ENCODE peak calls at places on chromosomes 1 and 21, in ten cellular contexts. One of them, this sample, is unnamed.

GRCh38 chr1:83919872-83920271 is 79.1 kb downstream of the TTLL7 start:
- DNase-seq in transverse colon: no peak
- DNase-seq in right lobe of liver: no peak
- DNase-seq in PC-3: no peak
- DNase-seq in Peyer's patch: no peak
- DNase-seq in HCT116: no peak
- DNase-seq in CD8-positive, alpha-beta T cell: no peak
- DNase-seq in CD4-positive, CD25-positive, alpha-beta regulatory T cell: no peak
- DNase-seq in stomach: no peak
- DNase-seq in tibial artery: no peak
- DNase-seq in this sample: no peak

GRCh38 chr1:29420196-29420595 is 183.9 kb downstream of the PTPRU start:
- DNase-seq in stomach: no peak
- DNase-seq in right lobe of liver: no peak
- DNase-seq in HCT116: no peak
- DNase-seq in CD8-positive, alpha-beta T cell: no peak
- DNase-seq in Peyer's patch: no peak
- DNase-seq in CD4-positive, CD25-positive, alpha-beta regulatory T cell: no peak
- DNase-seq in transverse colon: no peak
- DNase-seq in tibial artery: no peak
- DNase-seq in PC-3: no peak
- DNase-seq in this sample: no peak

GRCh38 chr1:230171337-230172015 is 104.4 kb downstream of the GALNT2 start:
- DNase-seq in stomach: peak; percentile 14
- DNase-seq in CD4-positive, CD25-positive, alpha-beta regulatory T cell: no peak
- DNase-seq in CD8-positive, alpha-beta T cell: no peak
- DNase-seq in tibial artery: no peak
- DNase-seq in right lobe of liver: no peak
- DNase-seq in PC-3: peak; percentile 75
- DNase-seq in Peyer's patch: no peak
- DNase-seq in transverse colon: no peak
- DNase-seq in HCT116: no peak
- DNase-seq in this sample: no peak

GRCh38 chr21:20661745-20662470 is 336.3 kb upstream of the NCAM2 start:
- DNase-seq in CD8-positive, alpha-beta T cell: no peak
- DNase-seq in CD4-positive, CD25-positive, alpha-beta regulatory T cell: no peak
- DNase-seq in stomach: no peak
- DNase-seq in Peyer's patch: no peak
- DNase-seq in right lobe of liver: no peak
- DNase-seq in PC-3: no peak
- DNase-seq in tibial artery: no peak
- DNase-seq in HCT116: no peak
- DNase-seq in transverse colon: no peak
- DNase-seq in this sample: no peak

GRCh38 chr1:2175055-2175414 is 19.5 kb downstream of the FAAP20 start:
- DNase-seq in tibial artery: no peak
- DNase-seq in CD4-positive, CD25-positive, alpha-beta regulatory T cell: no peak
- DNase-seq in transverse colon: no peak
- DNase-seq in right lobe of liver: no peak
- DNase-seq in stomach: no peak
- DNase-seq in HCT116: no peak
- DNase-seq in Peyer's patch: no peak
- DNase-seq in CD8-positive, alpha-beta T cell: no peak
- DNase-seq in PC-3: no peak
- DNase-seq in this sample: peak; percentile 57

GRCh38 chr1:17909634-17910033 is 154.5 kb downstream of the ACTL8 start:
- DNase-seq in CD4-positive, CD25-positive, alpha-beta regulatory T cell: no peak
- DNase-seq in HCT116: no peak
- DNase-seq in right lobe of liver: no peak
- DNase-seq in CD8-positive, alpha-beta T cell: no peak
- DNase-seq in Peyer's patch: no peak
- DNase-seq in PC-3: peak; percentile 41
- DNase-seq in tibial artery: peak; percentile 44
- DNase-seq in transverse colon: no peak
- DNase-seq in stomach: no peak
- DNase-seq in this sample: no peak

GRCh38 chr1:34057751-34058150 is 107.3 kb downstream of the CSMD2 start:
- DNase-seq in transverse colon: no peak
- DNase-seq in PC-3: no peak
- DNase-seq in tibial artery: no peak
- DNase-seq in Peyer's patch: no peak
- DNase-seq in HCT116: no peak
- DNase-seq in CD4-positive, CD25-positive, alpha-beta regulatory T cell: no peak
- DNase-seq in CD8-positive, alpha-beta T cell: no peak
- DNase-seq in stomach: no peak
- DNase-seq in right lobe of liver: no peak
- DNase-seq in this sample: no peak

GRCh38 chr1:183291802-183292515 is 105.9 kb downstream of the LAMC2 start:
- DNase-seq in CD8-positive, alpha-beta T cell: no peak
- DNase-seq in tibial artery: no peak
- DNase-seq in transverse colon: no peak
- DNase-seq in HCT116: no peak
- DNase-seq in stomach: no peak
- DNase-seq in right lobe of liver: no peak
- DNase-seq in Peyer's patch: no peak
- DNase-seq in PC-3: no peak
- DNase-seq in CD4-positive, CD25-positive, alpha-beta regulatory T cell: no peak
- DNase-seq in this sample: peak; percentile 86

GRCh38 chr1:30024411-30025195 is 698.8 kb downstream of the MATN1 start:
- DNase-seq in right lobe of liver: no peak
- DNase-seq in transverse colon: no peak
- DNase-seq in Peyer's patch: no peak
- DNase-seq in PC-3: no peak
- DNase-seq in tibial artery: peak; percentile 47
- DNase-seq in CD4-positive, CD25-positive, alpha-beta regulatory T cell: no peak
- DNase-seq in HCT116: no peak
- DNase-seq in stomach: no peak
- DNase-seq in CD8-positive, alpha-beta T cell: no peak
- DNase-seq in this sample: no peak

GRCh38 chr1:110280804-110281203 is 58.4 kb upstream of the RBM15 start:
- DNase-seq in right lobe of liver: no peak
- DNase-seq in CD4-positive, CD25-positive, alpha-beta regulatory T cell: no peak
- DNase-seq in Peyer's patch: no peak
- DNase-seq in transverse colon: no peak
- DNase-seq in stomach: no peak
- DNase-seq in PC-3: no peak
- DNase-seq in HCT116: no peak
- DNase-seq in tibial artery: no peak
- DNase-seq in CD8-positive, alpha-beta T cell: no peak
- DNase-seq in this sample: no peak

GRCh38 chr21:19731251-19731650 is 1267.0 kb upstream of the NCAM2 start:
- DNase-seq in PC-3: no peak
- DNase-seq in Peyer's patch: no peak
- DNase-seq in tibial artery: no peak
- DNase-seq in HCT116: no peak
- DNase-seq in CD4-positive, CD25-positive, alpha-beta regulatory T cell: no peak
- DNase-seq in CD8-positive, alpha-beta T cell: no peak
- DNase-seq in stomach: no peak
- DNase-seq in right lobe of liver: no peak
- DNase-seq in transverse colon: no peak
- DNase-seq in this sample: no peak

GRCh38 chr1:181033799-181034391 is at the start of gene MR1:
- DNase-seq in HCT116: peak; percentile 81
- DNase-seq in CD8-positive, alpha-beta T cell: peak; percentile 57
- DNase-seq in PC-3: peak; percentile 81
- DNase-seq in right lobe of liver: peak; percentile 48
- DNase-seq in tibial artery: no peak
- DNase-seq in CD4-positive, CD25-positive, alpha-beta regulatory T cell: peak; percentile 90
- DNase-seq in transverse colon: no peak
- DNase-seq in Peyer's patch: peak; percentile 52
- DNase-seq in stomach: no peak
- DNase-seq in this sample: no peak

DNA sequence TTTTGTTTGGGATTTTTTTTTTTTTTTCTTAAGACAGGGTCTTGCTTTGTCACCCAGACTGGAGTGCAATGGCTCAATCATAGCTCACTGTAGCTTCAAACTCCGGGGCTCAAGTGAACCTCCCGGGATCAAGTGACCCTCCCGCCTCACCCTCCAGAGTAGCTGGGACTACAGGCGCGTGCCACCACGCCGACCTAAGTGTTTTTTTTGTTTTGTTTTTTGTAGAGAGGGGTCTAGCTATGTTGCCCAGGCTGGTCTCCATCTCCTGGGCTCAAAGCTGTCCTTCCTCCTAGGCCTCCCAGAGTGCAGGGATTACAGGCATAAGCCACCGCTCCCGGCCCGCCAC is 776 bp downstream of the HLCS start:
- DNase-seq in CD4-positive, CD25-positive, alpha-beta regulatory T cell: no peak
- DNase-seq in stomach: no peak
- DNase-seq in PC-3: no peak
- DNase-seq in Peyer's patch: no peak
- DNase-seq in HCT116: no peak
- DNase-seq in tibial artery: no peak
- DNase-seq in transverse colon: no peak
- DNase-seq in CD8-positive, alpha-beta T cell: no peak
- DNase-seq in right lobe of liver: no peak
- DNase-seq in this sample: no peak
- H3K27ac ChIP-seq in CD4-positive, CD25-positive, alpha-beta regulatory T cell: peak overlapping the region; percentile 63
- H3K27ac ChIP-seq in stomach: peak overlapping the region; percentile 93
- H3K27ac ChIP-seq in PC-3: peak overlapping the region; percentile 71
- H3K27ac ChIP-seq in Peyer's patch: peak overlapping the region; percentile 95
- H3K27ac ChIP-seq in HCT116: peak overlapping the region; percentile 90
- H3K27ac ChIP-seq in tibial artery: peak overlapping the region; percentile 91
- H3K27ac ChIP-seq in transverse colon: peak overlapping the region; percentile 84
- H3K27ac ChIP-seq in CD8-positive, alpha-beta T cell: peak overlapping the region; percentile 63
- H3K27ac ChIP-seq in right lobe of liver: peak overlapping the region; percentile 57
- H3K27ac ChIP-seq in this sample: peak overlapping the region; percentile 5

GRCh38 chr1:13732971-13733667 is 33.1 kb downstream of the PRDM2 start:
- DNase-seq in Peyer's patch: peak; percentile 55
- DNase-seq in stomach: no peak
- DNase-seq in transverse colon: no peak
- DNase-seq in HCT116: no peak
- DNase-seq in PC-3: no peak
- DNase-seq in CD8-positive, alpha-beta T cell: peak; percentile 60
- DNase-seq in tibial artery: no peak
- DNase-seq in CD4-positive, CD25-positive, alpha-beta regulatory T cell: peak; percentile 52
- DNase-seq in right lobe of liver: no peak
- DNase-seq in this sample: no peak

GRCh38 chr1:13730301-13730700 is 30.3 kb downstream of the PRDM2 start:
- DNase-seq in tibial artery: no peak
- DNase-seq in CD4-positive, CD25-positive, alpha-beta regulatory T cell: no peak
- DNase-seq in PC-3: no peak
- DNase-seq in HCT116: no peak
- DNase-seq in right lobe of liver: no peak
- DNase-seq in CD8-positive, alpha-beta T cell: no peak
- DNase-seq in stomach: no peak
- DNase-seq in Peyer's patch: no peak
- DNase-seq in transverse colon: no peak
- DNase-seq in this sample: no peak

GRCh38 chr1:13730751-13731482 is 30.9 kb downstream of the PRDM2 start:
- DNase-seq in HCT116: no peak
- DNase-seq in transverse colon: peak; percentile 74
- DNase-seq in Peyer's patch: peak; percentile 95
- DNase-seq in tibial artery: no peak
- DNase-seq in CD8-positive, alpha-beta T cell: peak; percentile 85
- DNase-seq in CD4-positive, CD25-positive, alpha-beta regulatory T cell: peak; percentile 91
- DNase-seq in PC-3: no peak
- DNase-seq in right lobe of liver: no peak
- DNase-seq in stomach: peak; percentile 50
- DNase-seq in this sample: no peak

GRCh38 chr1:13733705-13734104 is 33.7 kb downstream of the PRDM2 start:
- DNase-seq in transverse colon: no peak
- DNase-seq in HCT116: no peak
- DNase-seq in Peyer's patch: no peak
- DNase-seq in tibial artery: no peak
- DNase-seq in right lobe of liver: no peak
- DNase-seq in PC-3: no peak
- DNase-seq in CD8-positive, alpha-beta T cell: no peak
- DNase-seq in stomach: no peak
- DNase-seq in CD4-positive, CD25-positive, alpha-beta regulatory T cell: no peak
- DNase-seq in this sample: no peak

DNA sequence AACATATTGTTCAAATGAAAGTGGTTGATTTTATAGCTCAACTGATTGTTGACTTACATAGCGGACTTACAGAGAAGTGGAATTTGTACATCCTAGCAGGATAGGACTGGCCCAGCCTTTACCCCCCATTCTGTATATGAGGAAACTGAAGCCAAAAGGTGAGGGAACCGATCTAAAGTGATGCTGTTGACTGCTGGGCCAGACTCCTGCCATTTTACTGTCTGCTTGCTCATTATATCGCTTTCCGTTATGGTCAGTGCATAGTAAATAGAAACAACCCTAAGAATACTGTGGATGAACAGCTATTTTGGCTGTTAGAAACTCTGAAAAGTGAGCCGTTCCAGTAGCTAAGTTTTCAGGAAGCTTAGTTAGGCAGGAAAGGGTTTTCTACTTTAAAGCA is 31.9 kb downstream of the PRDM2 start:
- DNase-seq in HCT116: no peak
- DNase-seq in CD4-positive, CD25-positive, alpha-beta regulatory T cell: no peak
- DNase-seq in transverse colon: no peak
- DNase-seq in stomach: no peak
- DNase-seq in Peyer's patch: no peak
- DNase-seq in PC-3: no peak
- DNase-seq in right lobe of liver: no peak
- DNase-seq in CD8-positive, alpha-beta T cell: no peak
- DNase-seq in tibial artery: no peak
- DNase-seq in this sample: no peak
- H3K4me1 ChIP-seq in HCT116: no peaks in the 10 kb centered on the region
- H3K4me1 ChIP-seq in CD4-positive, CD25-positive, alpha-beta regulatory T cell: peaks cover 49% of the 10 kb centered on the region
- H3K4me1 ChIP-seq in transverse colon: peaks cover 5% of the 10 kb centered on the region
- H3K4me1 ChIP-seq in stomach: peaks cover 23% of the 10 kb centered on the region
- H3K4me1 ChIP-seq in Peyer's patch: peaks cover 19% of the 10 kb centered on the region
- H3K4me1 ChIP-seq in PC-3: no peaks in the 10 kb centered on the region
- H3K4me1 ChIP-seq in right lobe of liver: no peaks in the 10 kb centered on the region
- H3K4me1 ChIP-seq in CD8-positive, alpha-beta T cell: peaks cover 64% of the 10 kb centered on the region
- H3K4me1 ChIP-seq in tibial artery: no peaks in the 10 kb centered on the region
- H3K4me1 ChIP-seq in this sample: no peaks in the 10 kb centered on the region

GRCh38 chr1:7942701-7943029 is 2.0 kb upstream of the TNFRSF9 start:
- DNase-seq in CD8-positive, alpha-beta T cell: no peak
- DNase-seq in CD4-positive, CD25-positive, alpha-beta regulatory T cell: no peak
- DNase-seq in PC-3: no peak
- DNase-seq in transverse colon: no peak
- DNase-seq in right lobe of liver: no peak
- DNase-seq in Peyer's patch: no peak
- DNase-seq in HCT116: no peak
- DNase-seq in tibial artery: no peak
- DNase-seq in stomach: no peak
- DNase-seq in this sample: no peak
- H3K4me3 ChIP-seq in CD8-positive, alpha-beta T cell: peak overlapping the region; percentile 45
- H3K4me3 ChIP-seq in CD4-positive, CD25-positive, alpha-beta regulatory T cell: peak overlapping the region; percentile 90
- H3K4me3 ChIP-seq in PC-3: no peak overlapping the region
- H3K4me3 ChIP-seq in transverse colon: no peak overlapping the region
- H3K4me3 ChIP-seq in right lobe of liver: no peak overlapping the region
- H3K4me3 ChIP-seq in Peyer's patch: peak overlapping the region; percentile 35
- H3K4me3 ChIP-seq in HCT116: no peak overlapping the region
- H3K4me3 ChIP-seq in tibial artery: peak overlapping the region; percentile 48
- H3K4me3 ChIP-seq in stomach: peak overlapping the region; percentile 33
- H3K4me3 ChIP-seq in this sample: no peak overlapping the region

DNA sequence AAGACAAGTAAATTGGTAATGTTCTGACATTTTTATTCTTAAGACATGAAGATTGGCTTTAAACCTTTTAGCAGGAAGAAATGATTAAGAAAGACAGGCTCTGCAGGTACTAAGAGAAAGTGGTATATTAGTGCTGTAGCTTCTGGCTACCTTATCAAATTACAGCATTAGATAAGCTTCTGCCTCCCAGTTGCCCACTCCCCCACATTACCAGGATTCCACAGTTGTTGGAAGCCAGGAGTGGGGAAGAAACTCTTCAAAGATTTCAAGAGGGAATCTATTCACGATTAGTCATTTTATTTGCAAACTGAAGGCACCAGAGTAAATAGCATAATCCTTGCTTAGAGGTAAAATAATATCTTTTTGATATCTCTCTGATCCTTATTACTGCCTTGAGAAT is 275.0 kb downstream of the LMO4 start:
- DNase-seq in right lobe of liver: no peak
- DNase-seq in PC-3: peak; percentile 18
- DNase-seq in transverse colon: no peak
- DNase-seq in stomach: no peak
- DNase-seq in tibial artery: no peak
- DNase-seq in CD4-positive, CD25-positive, alpha-beta regulatory T cell: no peak
- DNase-seq in Peyer's patch: no peak
- DNase-seq in HCT116: no peak
- DNase-seq in CD8-positive, alpha-beta T cell: no peak
- DNase-seq in this sample: no peak
- H3K27ac ChIP-seq in right lobe of liver: no peak overlapping the region
- H3K27ac ChIP-seq in PC-3: no peak overlapping the region
- H3K27ac ChIP-seq in transverse colon: no peak overlapping the region
- H3K27ac ChIP-seq in stomach: no peak overlapping the region
- H3K27ac ChIP-seq in tibial artery: no peak overlapping the region
- H3K27ac ChIP-seq in CD4-positive, CD25-positive, alpha-beta regulatory T cell: no peak overlapping the region
- H3K27ac ChIP-seq in Peyer's patch: no peak overlapping the region
- H3K27ac ChIP-seq in HCT116: no peak overlapping the region
- H3K27ac ChIP-seq in CD8-positive, alpha-beta T cell: no peak overlapping the region
- H3K27ac ChIP-seq in this sample: no peak overlapping the region

This sample was measured in aorta.